ENCODE peak calls at places on chromosome 15, in five cellular contexts. G, X, P, E and H are unnamed samples.

GRCh38 chr15:59247364-59247763 is 40.7 kb downstream of the LDHAL6B start:
- DNase-seq in E (peak), G (peak), P (peak), X (peak), H (peak)

GRCh38 chr15:51307811-51308210 is 30.6 kb downstream of the CYP19A1 start:
- DNase-seq in G (no peak), E (no peak), X (no peak), P (no peak), H (no peak)

GRCh38 chr15:58307313-58307961 is 124.4 kb upstream of the LIPC start:
- DNase-seq in P (peak), G (peak), E (peak), X (no peak), H (no peak)

GRCh38 chr15:70125605-70126004 is 27.9 kb upstream of the TLE3 start:
- DNase-seq in E (no peak), P (no peak), X (no peak), G (no peak), H (no peak)

GRCh38 chr15:28943611-28944230 is 57.9 kb downstream of the APBA2 start:
- DNase-seq in G (no peak), P (no peak), X (no peak), E (no peak), H (no peak)

GRCh38 chr15:33161209-33161608 is 33.3 kb downstream of the FMN1 start:
- DNase-seq in G (no peak), X (no peak), E (no peak), P (no peak), H (no peak)

GRCh38 chr15:33032053-33032452 is 162.5 kb downstream of the FMN1 start:
- DNase-seq in G (no peak), P (peak), X (no peak), E (no peak), H (no peak)

GRCh38 chr15:101307048-101307896 is 12.2 kb upstream of the SNRPA1 start:
- DNase-seq in X (no peak), E (no peak), P (no peak), G (no peak), H (no peak)

GRCh38 chr15:40043927-40044716 is 5.1 kb upstream of the SRP14 start:
- DNase-seq in P (no peak), X (no peak), G (no peak), E (no peak), H (no peak)

GRCh38 chr15:59262316-59262715 is 55.7 kb downstream of the LDHAL6B start:
- DNase-seq in G (no peak), P (no peak), X (no peak), E (no peak), H (no peak)

GRCh38 chr15:90211440-90212168 is 10.5 kb downstream of the SEMA4B start:
- DNase-seq in G (no peak), X (no peak), E (no peak), P (peak), H (no peak)

GRCh38 chr15:93141373-93141790 is 52.4 kb upstream of the RGMA start:
- DNase-seq in E (no peak), G (no peak), P (no peak), X (no peak), H (no peak)

GRCh38 chr15:40441012-40441735 is 421 bp downstream of the BAHD1 start:
- DNase-seq in E (peak), G (peak), X (peak), P (no peak), H (peak)

GRCh38 chr15:90956551-90957104 is 1.9 kb downstream of the RCCD1 start:
- DNase-seq in X (peak), E (peak), G (peak), P (peak), H (no peak)

GRCh38 chr15:91488452-91488851 is 365.1 kb upstream of the SLCO3A1 start:
- DNase-seq in E (no peak), X (peak), G (no peak), P (no peak), H (no peak)

GRCh38 chr15:86347245-86347644 is 267.6 kb downstream of the AGBL1 start:
- DNase-seq in G (no peak), E (no peak), P (no peak), X (no peak), H (no peak)

GRCh38 chr15:66997212-66997611 is 68.2 kb upstream of the SMAD3 start:
- DNase-seq in E (no peak), P (peak), G (no peak), X (no peak), H (no peak)

GRCh38 chr15:84725001-84725491 is 9.1 kb upstream of the SEC11A start:
- DNase-seq in E (no peak), X (no peak), P (no peak), G (no peak), H (no peak)

GRCh38 chr15:45343258-45343860 is 35.0 kb downstream of the GATM start:
- DNase-seq in E (no peak), X (no peak), G (no peak), P (no peak), H (no peak)

GRCh38 chr15:78695046-78695671 is 54.1 kb upstream of the CHRNB4 start:
- DNase-seq in X (no peak), G (no peak), P (no peak), E (no peak), H (peak)

GRCh38 chr15:77905301-77905920 is 172.1 kb downstream of the TBC1D2B start:
- DNase-seq in G (no peak), X (no peak), E (no peak), P (no peak), H (no peak)

GRCh38 chr15:35194296-35194695 is 109.2 kb upstream of the NANOGP8 start:
- DNase-seq in G (no peak), X (no peak), E (no peak), P (no peak), H (no peak)

GRCh38 chr15:28888302-28888894 is 2.6 kb downstream of the APBA2 start:
- DNase-seq in E (no peak), P (no peak), X (no peak), G (no peak), H (peak)

GRCh38 chr15:97745481-97746071 is 214.9 kb upstream of the ARRDC4 start:
- DNase-seq in X (peak), E (peak), G (no peak), P (peak), H (peak)

GRCh38 chr15:76339302-76340197 is 3.0 kb downstream of the ISL2 start:
- DNase-seq in G (peak), P (peak), E (peak), X (peak), H (peak)

GRCh38 chr15:82091636-82092140 is 45.9 kb upstream of the MEX3B start:
- DNase-seq in G (no peak), E (no peak), P (no peak), X (no peak), H (no peak)

GRCh38 chr15:69501456-69501855 is 48.8 kb downstream of the RPLP1 start:
- DNase-seq in E (no peak), G (no peak), P (no peak), X (no peak), H (no peak)

GRCh38 chr15:78995921-78996780 is 51.3 kb upstream of the CTSH start:
- DNase-seq in G (no peak), E (no peak), X (no peak), P (no peak), H (no peak)

GRCh38 chr15:24772709-24773373 is 97.3 kb downstream of the NPAP1 start:
- DNase-seq in G (peak), X (peak), P (peak), E (peak), H (no peak)

GRCh38 chr15:83014205-83014653 is 2.8 kb upstream of the C15orf40 start:
- DNase-seq in P (no peak), E (no peak), G (no peak), X (no peak), H (peak)

GRCh38 chr15:78162038-78162437 is 12.9 kb downstream of the IDH3A start:
- DNase-seq in P (no peak), E (no peak), X (no peak), G (no peak), H (no peak)

GRCh38 chr15:88513195-88513594 is 33.3 kb downstream of the DET1 start:
- DNase-seq in E (no peak), G (no peak), X (no peak), P (peak), H (no peak)

GRCh38 chr15:97504031-97504430 is 456.5 kb upstream of the ARRDC4 start:
- DNase-seq in G (no peak), E (no peak), P (peak), X (no peak), H (no peak)

GRCh38 chr15:98823012-98823458 is 174.7 kb downstream of the IGF1R start:
- DNase-seq in E (peak), P (peak), X (peak), G (no peak), H (no peak)

GRCh38 chr15:101501703-101502373 is 12.3 kb upstream of the PCSK6 start:
- DNase-seq in G (peak), X (peak), E (peak), P (no peak), H (peak)

GRCh38 chr15:56844463-56844862 is 74.0 kb upstream of the TCF12 start:
- DNase-seq in E (no peak), P (no peak), G (no peak), X (no peak), H (no peak)

GRCh38 chr15:55800216-55800615 is 57.3 kb upstream of the PRTG start:
- DNase-seq in G (no peak), E (no peak), X (no peak), P (no peak), H (no peak)

GRCh38 chr15:68558318-68559305 is 20.2 kb upstream of the CORO2B start:
- DNase-seq in E (peak), G (no peak), X (peak), P (no peak), H (no peak)

GRCh38 chr15:74490339-74490689 is 29.4 kb upstream of the UBL7 start:
- DNase-seq in X (no peak), P (no peak), E (no peak), G (no peak), H (no peak)
- H2AFZ ChIP-seq in X (peak), P (no peak), E (peak), G (peak), H (peak)

GRCh38 chr15:50135123-50135541 is 16.1 kb upstream of the ATP8B4 start:
- DNase-seq in G (no peak), E (no peak), X (no peak), P (peak), H (no peak)

GRCh38 chr15:50131617-50132016 is 12.6 kb upstream of the ATP8B4 start:
- DNase-seq in P (no peak), G (no peak), E (no peak), X (no peak), H (no peak)

GRCh38 chr15:50137893-50138292 is 18.9 kb upstream of the ATP8B4 start:
- DNase-seq in E (no peak), P (no peak), X (no peak), G (no peak), H (no peak)

GRCh38 chr15:50137330-50137761 is 18.3 kb upstream of the ATP8B4 start:
- DNase-seq in G (no peak), X (no peak), P (peak), E (no peak), H (no peak)

GRCh38 chr15:50134524-50135024 is 15.5 kb upstream of the ATP8B4 start:
- DNase-seq in E (no peak), X (no peak), P (peak), G (no peak), H (peak)
- H2AFZ ChIP-seq in E (no peak), X (no peak), P (no peak), G (no peak), H (peak)

GRCh38 chr15:38669160-38669505 is 104.5 kb upstream of the RASGRP1 start:
- DNase-seq in X (no peak), E (no peak), P (no peak), G (no peak), H (no peak)

GRCh38 chr15:38672814-38673292 is 108.2 kb upstream of the RASGRP1 start:
- DNase-seq in E (no peak), G (no peak), P (no peak), X (no peak), H (peak)

GRCh38 chr15:38670142-38671002 is 105.8 kb upstream of the RASGRP1 start:
- DNase-seq in P (no peak), X (no peak), G (no peak), E (no peak), H (peak)

GRCh38 chr15:38671675-38672141 is 107.1 kb upstream of the RASGRP1 start:
- DNase-seq in P (no peak), X (no peak), E (no peak), G (no peak), H (peak)

DNA sequence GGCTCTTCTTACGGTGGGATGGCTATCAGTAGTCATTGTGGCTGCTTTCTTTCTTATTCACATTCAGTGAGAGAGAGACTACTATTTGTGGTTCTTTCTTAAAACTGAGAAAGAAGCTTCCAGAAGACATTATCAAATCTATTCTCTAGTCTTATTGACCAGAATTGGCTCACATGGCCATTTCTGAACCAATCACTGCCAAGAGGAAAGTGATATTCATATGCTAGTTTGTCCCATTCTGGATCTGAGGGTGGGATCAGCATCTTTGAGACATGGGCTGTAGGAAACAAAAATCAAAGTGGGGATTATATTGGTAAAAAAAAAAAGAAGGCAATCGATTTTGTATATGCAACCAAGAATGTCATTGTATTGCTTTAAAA is 106.4 kb upstream of the RASGRP1 start:
- DNase-seq in G (no peak), P (no peak), E (no peak), X (no peak), H (no peak)
- H2AFZ ChIP-seq in G (no peak), P (no peak), E (no peak), X (no peak), H (no peak)

GRCh38 chr15:63048986-63049665 is 6.6 kb downstream of the TPM1 start:
- DNase-seq in E (peak), P (peak), X (peak), G (no peak), H (no peak)
- H2AFZ ChIP-seq in E (no peak), P (no peak), X (no peak), G (peak), H (peak)

DNA sequence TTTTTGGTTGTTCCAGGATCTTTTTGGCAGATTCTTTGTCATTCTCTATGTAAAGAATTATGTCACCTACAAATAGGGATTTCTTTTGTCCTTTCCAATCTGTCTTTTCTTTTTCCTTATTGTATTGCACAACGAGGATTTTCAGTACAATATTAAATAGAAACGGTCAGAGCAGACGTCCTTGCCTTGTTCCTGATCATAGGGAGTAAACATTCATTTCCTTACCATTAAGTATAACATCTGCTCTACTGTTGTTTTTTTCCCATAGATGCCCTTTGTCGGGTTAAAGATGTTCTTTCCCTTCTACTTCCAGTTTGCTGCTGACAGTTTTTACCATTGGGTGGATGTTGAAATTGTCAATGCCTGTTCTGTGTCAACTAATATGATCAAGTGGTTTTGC is 528.4 kb downstream of the OCA2 start:
- DNase-seq in X (no peak), P (no peak), E (no peak), G (no peak), H (no peak)
- H2AFZ ChIP-seq in X (no peak), P (no peak), E (no peak), G (no peak), H (no peak)

GRCh38 chr15:80151576-80151975 is 1.2 kb upstream of the FAH start:
- DNase-seq in P (no peak), G (no peak), E (no peak), X (no peak), H (no peak)
- H2AFZ ChIP-seq in P (no peak), G (no peak), E (no peak), X (peak), H (peak)

GRCh38 chr15:80002267-80002666 is 31.3 kb upstream of the BCL2A1 start:
- DNase-seq in P (no peak), X (no peak), G (no peak), E (no peak), H (no peak)

GRCh38 chr15:80003171-80003570 is 32.2 kb upstream of the BCL2A1 start:
- DNase-seq in P (no peak), X (peak), G (no peak), E (no peak), H (no peak)

GRCh38 chr15:80007532-80007931 is 36.5 kb upstream of the BCL2A1 start:
- DNase-seq in E (no peak), G (no peak), P (no peak), X (no peak), H (no peak)

DNA sequence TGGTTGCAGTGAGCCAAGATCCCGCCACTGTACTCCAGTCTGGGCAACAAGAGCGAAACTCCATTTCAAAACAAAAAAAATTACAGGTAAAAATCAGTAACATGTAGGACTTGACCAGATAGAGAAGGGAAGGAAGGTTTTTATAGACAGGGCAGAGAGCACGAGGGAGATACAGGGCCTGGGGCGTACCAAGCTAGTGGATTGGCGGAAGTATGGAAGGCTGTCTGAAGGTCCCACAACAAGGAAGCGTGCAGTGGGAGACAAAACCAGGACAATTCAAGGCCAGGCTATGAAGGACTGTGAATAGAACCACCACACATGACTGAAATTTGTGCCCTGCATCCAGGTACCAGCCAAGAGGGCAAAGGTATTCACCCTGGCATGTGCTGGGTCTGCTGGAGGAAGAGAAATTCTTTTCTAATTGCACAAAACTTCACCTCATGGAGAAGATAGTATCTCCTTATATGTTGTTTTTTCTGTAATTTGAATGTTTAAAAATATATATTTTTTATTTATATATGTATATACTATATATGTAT is 33.0 kb upstream of the BCL2A1 start:
- DNase-seq in E (no peak), P (no peak), G (no peak), X (no peak), H (no peak)
- H2AFZ ChIP-seq in E (no peak), P (no peak), G (no peak), X (peak), H (no peak)

GRCh38 chr15:75030023-75030413 is 6.6 kb downstream of the PPCDC start:
- DNase-seq in E (no peak), X (no peak), P (peak), G (no peak), H (no peak)

GRCh38 chr15:75030424-75030823 is 7.0 kb downstream of the PPCDC start:
- DNase-seq in P (no peak), G (no peak), E (no peak), X (peak), H (no peak)

GRCh38 chr15:75028991-75029377 is 5.6 kb downstream of the PPCDC start:
- DNase-seq in P (no peak), X (peak), G (no peak), E (no peak), H (no peak)

GRCh38 chr15:75027551-75027950 is 4.2 kb downstream of the PPCDC start:
- DNase-seq in X (no peak), G (no peak), E (no peak), P (no peak), H (no peak)

GRCh38 chr15:75029378-75030022 is 6.1 kb downstream of the PPCDC start:
- DNase-seq in E (peak), X (peak), G (peak), P (peak), H (peak)
- H2AFZ ChIP-seq in E (no peak), X (no peak), G (no peak), P (peak), H (no peak)